ENCODE peak calls at places on chromosome 15, in nine cellular contexts. One of them, this sample, is unnamed.

GRCh38 chr15:51227967-51228783 is 110.2 kb downstream of the CYP19A1 start:
- DNase-seq in retinal pigment epithelial cell: peak; percentile 20
- DNase-seq in PC-3: peak; percentile 52
- DNase-seq in breast epithelium: no peak
- DNase-seq in endothelial cell: no peak
- DNase-seq in nephron progenitor cell: no peak
- DNase-seq in WTC11: no peak
- DNase-seq in HepG2: peak; percentile 24
- DNase-seq in neural crest cell: no peak
- DNase-seq in this sample: peak; percentile 24

GRCh38 chr15:63497642-63498100 is 6.7 kb upstream of the USP3 start:
- DNase-seq in breast epithelium: no peak
- DNase-seq in retinal pigment epithelial cell: no peak
- DNase-seq in HepG2: no peak
- DNase-seq in WTC11: no peak
- DNase-seq in PC-3: no peak
- DNase-seq in neural crest cell: no peak
- DNase-seq in endothelial cell: no peak
- DNase-seq in nephron progenitor cell: no peak
- DNase-seq in this sample: no peak

GRCh38 chr15:55738715-55739114 is 4.2 kb downstream of the PRTG start:
- DNase-seq in PC-3: no peak
- DNase-seq in neural crest cell: no peak
- DNase-seq in endothelial cell: no peak
- DNase-seq in retinal pigment epithelial cell: no peak
- DNase-seq in HepG2: no peak
- DNase-seq in breast epithelium: no peak
- DNase-seq in WTC11: no peak
- DNase-seq in nephron progenitor cell: no peak
- DNase-seq in this sample: no peak

GRCh38 chr15:88440021-88440420 is 27.2 kb downstream of the MRPL46 start:
- DNase-seq in neural crest cell: no peak
- DNase-seq in endothelial cell: no peak
- DNase-seq in PC-3: peak; percentile 58
- DNase-seq in nephron progenitor cell: no peak
- DNase-seq in HepG2: no peak
- DNase-seq in breast epithelium: no peak
- DNase-seq in WTC11: no peak
- DNase-seq in retinal pigment epithelial cell: no peak
- DNase-seq in this sample: no peak

GRCh38 chr15:63759752-63760151 is 74.0 kb downstream of the HERC1 start:
- DNase-seq in nephron progenitor cell: no peak
- DNase-seq in WTC11: no peak
- DNase-seq in retinal pigment epithelial cell: no peak
- DNase-seq in HepG2: no peak
- DNase-seq in endothelial cell: no peak
- DNase-seq in PC-3: no peak
- DNase-seq in neural crest cell: no peak
- DNase-seq in breast epithelium: no peak
- DNase-seq in this sample: no peak

GRCh38 chr15:71295242-71296031 is 180.2 kb downstream of the THSD4 start:
- DNase-seq in breast epithelium: no peak
- DNase-seq in retinal pigment epithelial cell: peak; percentile 65
- DNase-seq in PC-3: peak; percentile 98
- DNase-seq in nephron progenitor cell: no peak
- DNase-seq in neural crest cell: no peak
- DNase-seq in WTC11: no peak
- DNase-seq in endothelial cell: no peak
- DNase-seq in HepG2: peak; percentile 12
- DNase-seq in this sample: no peak

GRCh38 chr15:51926808-51927207 is 44.8 kb downstream of the LEO1 start:
- DNase-seq in retinal pigment epithelial cell: no peak
- DNase-seq in endothelial cell: no peak
- DNase-seq in PC-3: no peak
- DNase-seq in breast epithelium: no peak
- DNase-seq in nephron progenitor cell: no peak
- DNase-seq in WTC11: no peak
- DNase-seq in HepG2: no peak
- DNase-seq in neural crest cell: no peak
- DNase-seq in this sample: no peak

GRCh38 chr15:58221591-58222241 is 83.5 kb downstream of the AQP9 start:
- DNase-seq in neural crest cell: no peak
- DNase-seq in endothelial cell: peak; percentile 55
- DNase-seq in PC-3: peak; percentile 50
- DNase-seq in retinal pigment epithelial cell: no peak
- DNase-seq in breast epithelium: no peak
- DNase-seq in nephron progenitor cell: peak; percentile 22
- DNase-seq in HepG2: peak; percentile 27
- DNase-seq in WTC11: peak; percentile 48
- DNase-seq in this sample: no peak

GRCh38 chr15:31326729-31327673 is at the start of gene KLF13:
- DNase-seq in PC-3: peak; percentile 55
- DNase-seq in nephron progenitor cell: peak; percentile 30
- DNase-seq in WTC11: no peak
- DNase-seq in HepG2: no peak
- DNase-seq in endothelial cell: no peak
- DNase-seq in neural crest cell: no peak
- DNase-seq in breast epithelium: no peak
- DNase-seq in retinal pigment epithelial cell: no peak
- DNase-seq in this sample: no peak

GRCh38 chr15:48520376-48521155 is 124.9 kb downstream of the FBN1 start:
- DNase-seq in WTC11: peak; percentile 68
- DNase-seq in retinal pigment epithelial cell: no peak
- DNase-seq in breast epithelium: no peak
- DNase-seq in HepG2: peak; percentile 6
- DNase-seq in PC-3: peak; percentile 22
- DNase-seq in neural crest cell: no peak
- DNase-seq in nephron progenitor cell: no peak
- DNase-seq in endothelial cell: peak; percentile 33
- DNase-seq in this sample: no peak

GRCh38 chr15:75835990-75836952 is 7.0 kb upstream of the UBE2Q2 start:
- DNase-seq in breast epithelium: no peak
- DNase-seq in PC-3: no peak
- DNase-seq in WTC11: no peak
- DNase-seq in retinal pigment epithelial cell: no peak
- DNase-seq in nephron progenitor cell: no peak
- DNase-seq in neural crest cell: no peak
- DNase-seq in endothelial cell: no peak
- DNase-seq in HepG2: no peak
- DNase-seq in this sample: no peak

GRCh38 chr15:74172751-74173544 is 562 bp upstream of the ISLR start:
- DNase-seq in nephron progenitor cell: peak; percentile 50
- DNase-seq in WTC11: peak; percentile 36
- DNase-seq in PC-3: no peak
- DNase-seq in neural crest cell: no peak
- DNase-seq in HepG2: no peak
- DNase-seq in breast epithelium: peak; percentile 67
- DNase-seq in retinal pigment epithelial cell: no peak
- DNase-seq in endothelial cell: no peak
- DNase-seq in this sample: no peak

DNA sequence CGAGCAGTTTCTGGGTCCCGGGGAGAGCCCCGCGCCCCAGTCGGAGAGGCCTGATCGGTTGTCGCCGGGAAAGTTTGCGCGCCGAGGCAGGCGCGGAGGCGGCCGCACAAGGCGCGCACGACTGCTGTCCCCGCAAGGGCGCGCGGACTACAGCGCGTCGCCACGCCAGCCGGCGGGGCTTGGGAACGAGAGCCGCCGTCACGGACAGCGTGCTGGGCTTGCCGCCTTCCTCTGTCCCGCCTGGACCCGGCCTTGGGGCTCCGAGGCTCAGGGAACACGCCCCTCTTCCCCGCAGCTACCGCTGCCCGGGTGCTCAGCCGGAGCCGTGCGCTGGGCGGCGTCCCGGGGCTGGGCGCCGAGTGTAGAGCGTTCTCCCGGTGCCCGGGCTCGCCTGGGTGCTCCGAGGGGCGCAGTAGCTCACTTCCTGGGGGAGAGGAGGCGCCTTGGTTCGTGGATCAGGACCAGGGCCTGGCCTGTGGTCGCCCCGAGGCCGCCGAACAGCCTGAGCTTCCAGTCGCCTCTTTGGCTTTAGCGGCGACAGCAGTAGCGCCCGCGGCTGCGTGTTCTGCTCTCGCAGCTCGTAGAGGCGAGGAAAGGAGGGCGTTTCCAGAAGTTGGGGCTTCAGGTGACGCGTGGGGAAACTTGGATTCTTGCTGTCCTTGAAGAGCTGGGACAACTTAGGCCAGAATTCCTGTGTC is 226.6 kb upstream of the C2CD4B start:
- DNase-seq in HepG2: peak; percentile 29
- DNase-seq in neural crest cell: peak; percentile 38
- DNase-seq in nephron progenitor cell: peak; percentile 65
- DNase-seq in retinal pigment epithelial cell: no peak
- DNase-seq in WTC11: peak; percentile 52
- DNase-seq in breast epithelium: peak; percentile 24
- DNase-seq in PC-3: peak; percentile 36
- DNase-seq in endothelial cell: peak; percentile 43
- DNase-seq in this sample: no peak
- TF ChIP-seq CTCF in HepG2: peak; percentile 81
- TF ChIP-seq CTCF in neural crest cell: peak; percentile 45
- TF ChIP-seq CTCF in nephron progenitor cell: no peak
- TF ChIP-seq CTCF in retinal pigment epithelial cell: peak; percentile 39
- TF ChIP-seq CTCF in WTC11: no peak
- TF ChIP-seq CTCF in breast epithelium: peak; percentile 35
- TF ChIP-seq CTCF in PC-3: peak; percentile 27
- TF ChIP-seq CTCF in endothelial cell: no peak
- TF ChIP-seq CTCF in this sample: no peak

GRCh38 chr15:33988384-33988783 is 20.1 kb downstream of the CHRM5 start:
- DNase-seq in neural crest cell: no peak
- DNase-seq in breast epithelium: no peak
- DNase-seq in WTC11: no peak
- DNase-seq in retinal pigment epithelial cell: no peak
- DNase-seq in PC-3: peak; percentile 40
- DNase-seq in endothelial cell: no peak
- DNase-seq in nephron progenitor cell: no peak
- DNase-seq in HepG2: peak; percentile 41
- DNase-seq in this sample: no peak

GRCh38 chr15:33994005-33994615 is 25.8 kb downstream of the CHRM5 start:
- DNase-seq in retinal pigment epithelial cell: no peak
- DNase-seq in neural crest cell: peak; percentile 18
- DNase-seq in nephron progenitor cell: peak; percentile 11
- DNase-seq in breast epithelium: no peak
- DNase-seq in WTC11: peak; percentile 60
- DNase-seq in HepG2: peak; percentile 45
- DNase-seq in endothelial cell: peak; percentile 44
- DNase-seq in PC-3: peak; percentile 68
- DNase-seq in this sample: no peak
- TF ChIP-seq CTCF in retinal pigment epithelial cell: peak; percentile 62
- TF ChIP-seq CTCF in neural crest cell: peak; percentile 64
- TF ChIP-seq CTCF in nephron progenitor cell: peak; percentile 29
- TF ChIP-seq CTCF in breast epithelium: no peak
- TF ChIP-seq CTCF in WTC11: peak; percentile 22
- TF ChIP-seq CTCF in HepG2: peak; percentile 82
- TF ChIP-seq CTCF in endothelial cell: no peak
- TF ChIP-seq CTCF in PC-3: peak; percentile 80
- TF ChIP-seq CTCF in this sample: no peak

DNA sequence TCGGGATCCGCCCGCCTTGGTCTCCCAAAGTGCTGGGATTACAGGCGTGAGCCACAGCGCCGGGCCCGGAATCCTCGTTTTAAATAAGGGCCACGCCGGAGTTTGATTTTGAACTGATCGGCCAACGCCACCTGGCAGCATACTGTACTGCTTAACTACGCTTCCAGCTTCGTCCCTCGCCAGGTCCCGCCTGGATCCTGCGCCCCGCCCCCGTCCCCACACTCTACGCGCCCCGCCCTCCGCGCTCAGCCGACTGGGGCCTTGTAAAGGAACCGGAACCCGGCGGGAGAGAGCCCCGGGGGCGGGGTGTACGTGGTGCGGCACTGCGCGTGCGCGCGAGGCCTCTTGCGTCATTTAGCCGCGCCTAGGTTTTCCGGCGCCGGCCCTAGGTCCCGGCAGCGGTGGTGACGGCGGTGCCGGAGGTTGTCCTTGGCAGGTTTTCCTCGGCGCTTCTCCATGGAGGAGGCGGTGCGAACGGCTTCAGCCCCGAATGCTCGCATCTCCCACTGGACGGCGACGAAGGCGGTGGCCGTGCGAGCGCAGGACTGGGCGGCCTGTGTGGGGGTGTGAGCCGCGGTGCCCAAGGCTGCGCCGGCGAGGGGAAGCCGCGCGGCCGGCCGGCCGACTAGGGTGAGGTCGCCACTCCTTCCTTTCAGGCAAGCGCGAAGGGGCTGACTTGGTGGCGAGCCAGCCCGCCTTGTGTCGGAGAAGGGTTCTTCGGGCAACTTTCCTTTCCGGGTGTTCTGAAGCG is at the start of gene NIPA2:
- DNase-seq in endothelial cell: peak; percentile 99
- DNase-seq in nephron progenitor cell: peak; percentile 99
- DNase-seq in breast epithelium: peak; percentile 98
- DNase-seq in neural crest cell: peak; percentile 99
- DNase-seq in retinal pigment epithelial cell: peak; percentile 87
- DNase-seq in HepG2: peak; percentile 92
- DNase-seq in WTC11: peak; percentile 99
- DNase-seq in PC-3: peak; percentile 99
- DNase-seq in this sample: peak; percentile 90
- TF ChIP-seq CTCF in endothelial cell: no peak
- TF ChIP-seq CTCF in nephron progenitor cell: no peak
- TF ChIP-seq CTCF in breast epithelium: peak; percentile 36
- TF ChIP-seq CTCF in neural crest cell: peak; percentile 24
- TF ChIP-seq CTCF in retinal pigment epithelial cell: no peak
- TF ChIP-seq CTCF in HepG2: peak; percentile 35
- TF ChIP-seq CTCF in WTC11: no peak
- TF ChIP-seq CTCF in PC-3: no peak
- TF ChIP-seq CTCF in this sample: no peak

GRCh38 chr15:69380100-69380725 is 33.9 kb upstream of the KIF23 start:
- DNase-seq in PC-3: peak; percentile 13
- DNase-seq in WTC11: peak; percentile 65
- DNase-seq in retinal pigment epithelial cell: no peak
- DNase-seq in nephron progenitor cell: no peak
- DNase-seq in endothelial cell: peak; percentile 25
- DNase-seq in HepG2: peak; percentile 11
- DNase-seq in breast epithelium: no peak
- DNase-seq in neural crest cell: no peak
- DNase-seq in this sample: no peak
- TF ChIP-seq CTCF in PC-3: peak; percentile 47
- TF ChIP-seq CTCF in WTC11: no peak
- TF ChIP-seq CTCF in retinal pigment epithelial cell: peak; percentile 52
- TF ChIP-seq CTCF in nephron progenitor cell: no peak
- TF ChIP-seq CTCF in endothelial cell: no peak
- TF ChIP-seq CTCF in HepG2: peak; percentile 40
- TF ChIP-seq CTCF in breast epithelium: no peak
- TF ChIP-seq CTCF in neural crest cell: peak; percentile 16
- TF ChIP-seq CTCF in this sample: no peak

This sample was measured in omental fat pad.